ENCODE peak calls at places on chromosomes 7 and 10, in five cellular contexts. One of them, this sample, is unnamed.
A peak's percentile ranks its signal among the peaks of the same experiment; 100 is the strongest.

GRCh38 chr7:116686812-116687419 is 14.9 kb downstream of the MET start:
- DNase-seq in fibroblast of villous mesenchyme: no peak
- DNase-seq in heart right ventricle: no peak
- DNase-seq in dorsolateral prefrontal cortex: no peak
- DNase-seq in choroid plexus epithelial cell: no peak
- DNase-seq in this sample: no peak

GRCh38 chr7:55449205-55449991 is 84.3 kb downstream of the LANCL2 start:
- DNase-seq in heart right ventricle: no peak
- DNase-seq in choroid plexus epithelial cell: no peak
- DNase-seq in fibroblast of villous mesenchyme: no peak
- DNase-seq in dorsolateral prefrontal cortex: no peak
- DNase-seq in this sample: no peak

GRCh38 chr7:11373546-11374142 is 400.0 kb downstream of the PHF14 start:
- DNase-seq in dorsolateral prefrontal cortex: no peak
- DNase-seq in heart right ventricle: no peak
- DNase-seq in fibroblast of villous mesenchyme: peak; percentile 8
- DNase-seq in choroid plexus epithelial cell: peak; percentile 44
- DNase-seq in this sample: no peak

GRCh38 chr7:44216019-44216418 is 15.2 kb downstream of the YKT6 start:
- DNase-seq in choroid plexus epithelial cell: no peak
- DNase-seq in fibroblast of villous mesenchyme: no peak
- DNase-seq in heart right ventricle: peak; percentile 7
- DNase-seq in dorsolateral prefrontal cortex: no peak
- DNase-seq in this sample: no peak

GRCh38 chr10:59561397-59562121 is 148.1 kb downstream of the SLC16A9 start:
- DNase-seq in choroid plexus epithelial cell: no peak
- DNase-seq in heart right ventricle: no peak
- DNase-seq in fibroblast of villous mesenchyme: no peak
- DNase-seq in dorsolateral prefrontal cortex: no peak
- DNase-seq in this sample: peak; percentile 40

GRCh38 chr10:59276928-59277327 is 85.4 kb downstream of the FAM13C start:
- DNase-seq in fibroblast of villous mesenchyme: no peak
- DNase-seq in heart right ventricle: no peak
- DNase-seq in dorsolateral prefrontal cortex: no peak
- DNase-seq in choroid plexus epithelial cell: no peak
- DNase-seq in this sample: no peak

GRCh38 chr10:46525824-46526681 is 30.4 kb downstream of the GPRIN2 start:
- DNase-seq in fibroblast of villous mesenchyme: no peak
- DNase-seq in heart right ventricle: no peak
- DNase-seq in dorsolateral prefrontal cortex: no peak
- DNase-seq in choroid plexus epithelial cell: no peak
- DNase-seq in this sample: peak; percentile 3

GRCh38 chr10:132129431-132129830 is 57.3 kb upstream of the DPYSL4 start:
- DNase-seq in fibroblast of villous mesenchyme: no peak
- DNase-seq in choroid plexus epithelial cell: no peak
- DNase-seq in dorsolateral prefrontal cortex: no peak
- DNase-seq in heart right ventricle: no peak
- DNase-seq in this sample: no peak

GRCh38 chr10:101303087-101303753 is 50.7 kb upstream of the BTRC start:
- DNase-seq in dorsolateral prefrontal cortex: no peak
- DNase-seq in heart right ventricle: no peak
- DNase-seq in choroid plexus epithelial cell: no peak
- DNase-seq in fibroblast of villous mesenchyme: no peak
- DNase-seq in this sample: no peak

GRCh38 chr10:131865223-131865917 is 35.4 kb upstream of the PPP2R2D start:
- DNase-seq in heart right ventricle: no peak
- DNase-seq in choroid plexus epithelial cell: no peak
- DNase-seq in dorsolateral prefrontal cortex: no peak
- DNase-seq in fibroblast of villous mesenchyme: no peak
- DNase-seq in this sample: no peak

GRCh38 chr7:90896458-90896857 is 300.3 kb downstream of the CDK14 start:
- DNase-seq in choroid plexus epithelial cell: no peak
- DNase-seq in fibroblast of villous mesenchyme: peak; percentile 14
- DNase-seq in heart right ventricle: no peak
- DNase-seq in dorsolateral prefrontal cortex: no peak
- DNase-seq in this sample: no peak

GRCh38 chr7:107686816-107687387 is 26.3 kb downstream of the SLC26A4 start:
- DNase-seq in fibroblast of villous mesenchyme: no peak
- DNase-seq in dorsolateral prefrontal cortex: no peak
- DNase-seq in heart right ventricle: no peak
- DNase-seq in choroid plexus epithelial cell: no peak
- DNase-seq in this sample: no peak

GRCh38 chr7:106056513-106057203 is 55.5 kb downstream of the SYPL1 start:
- DNase-seq in heart right ventricle: peak; percentile 65
- DNase-seq in fibroblast of villous mesenchyme: peak; percentile 73
- DNase-seq in choroid plexus epithelial cell: peak; percentile 86
- DNase-seq in dorsolateral prefrontal cortex: peak; percentile 77
- DNase-seq in this sample: peak; percentile 90

GRCh38 chr7:141704741-141705140 is 2.8 kb upstream of the DENND11 start:
- DNase-seq in choroid plexus epithelial cell: no peak
- DNase-seq in dorsolateral prefrontal cortex: no peak
- DNase-seq in heart right ventricle: no peak
- DNase-seq in fibroblast of villous mesenchyme: no peak
- DNase-seq in this sample: no peak

GRCh38 chr10:96306516-96306915 is 2.3 kb downstream of the DNTT start:
- DNase-seq in choroid plexus epithelial cell: no peak
- DNase-seq in fibroblast of villous mesenchyme: no peak
- DNase-seq in dorsolateral prefrontal cortex: peak; percentile 44
- DNase-seq in heart right ventricle: peak; percentile 55
- DNase-seq in this sample: peak; percentile 35

GRCh38 chr7:10779465-10780399 is 193.9 kb upstream of the PHF14 start:
- DNase-seq in fibroblast of villous mesenchyme: no peak
- DNase-seq in heart right ventricle: no peak
- DNase-seq in dorsolateral prefrontal cortex: no peak
- DNase-seq in choroid plexus epithelial cell: no peak
- DNase-seq in this sample: no peak

GRCh38 chr10:34776090-34776690 is 38.9 kb downstream of the PARD3 start:
- DNase-seq in heart right ventricle: no peak
- DNase-seq in fibroblast of villous mesenchyme: peak; percentile 60
- DNase-seq in dorsolateral prefrontal cortex: no peak
- DNase-seq in choroid plexus epithelial cell: peak; percentile 69
- DNase-seq in this sample: no peak

GRCh38 chr7:3682028-3682712 is 381.1 kb downstream of the SDK1 start:
- DNase-seq in heart right ventricle: no peak
- DNase-seq in dorsolateral prefrontal cortex: no peak
- DNase-seq in fibroblast of villous mesenchyme: peak; percentile 28
- DNase-seq in choroid plexus epithelial cell: peak; percentile 14
- DNase-seq in this sample: peak; percentile 36

GRCh38 chr7:138563808-138564207 is 103.7 kb downstream of the TRIM24 start:
- DNase-seq in heart right ventricle: no peak
- DNase-seq in choroid plexus epithelial cell: no peak
- DNase-seq in fibroblast of villous mesenchyme: no peak
- DNase-seq in dorsolateral prefrontal cortex: no peak
- DNase-seq in this sample: no peak

GRCh38 chr7:137625197-137625596 is 221.6 kb downstream of the DGKI start:
- DNase-seq in dorsolateral prefrontal cortex: no peak
- DNase-seq in choroid plexus epithelial cell: peak; percentile 33
- DNase-seq in fibroblast of villous mesenchyme: no peak
- DNase-seq in heart right ventricle: no peak
- DNase-seq in this sample: no peak

GRCh38 chr7:26784118-26784517 is 80.3 kb downstream of the SKAP2 start:
- DNase-seq in dorsolateral prefrontal cortex: no peak
- DNase-seq in fibroblast of villous mesenchyme: no peak
- DNase-seq in heart right ventricle: no peak
- DNase-seq in choroid plexus epithelial cell: no peak
- DNase-seq in this sample: no peak

GRCh38 chr7:90597879-90598278 is 1.8 kb downstream of the CDK14 start:
- DNase-seq in choroid plexus epithelial cell: no peak
- DNase-seq in dorsolateral prefrontal cortex: no peak
- DNase-seq in fibroblast of villous mesenchyme: no peak
- DNase-seq in heart right ventricle: no peak
- DNase-seq in this sample: no peak

GRCh38 chr7:140205600-140205999 is 28.8 kb upstream of the KDM7A start:
- DNase-seq in dorsolateral prefrontal cortex: no peak
- DNase-seq in fibroblast of villous mesenchyme: no peak
- DNase-seq in choroid plexus epithelial cell: no peak
- DNase-seq in heart right ventricle: no peak
- DNase-seq in this sample: no peak

GRCh38 chr10:90350122-90350521 is 507.7 kb downstream of the HTR7 start:
- DNase-seq in dorsolateral prefrontal cortex: no peak
- DNase-seq in heart right ventricle: no peak
- DNase-seq in choroid plexus epithelial cell: no peak
- DNase-seq in fibroblast of villous mesenchyme: no peak
- DNase-seq in this sample: no peak

GRCh38 chr7:10973942-10974716 is 457 bp downstream of the PHF14 start:
- DNase-seq in fibroblast of villous mesenchyme: peak; percentile 33
- DNase-seq in heart right ventricle: no peak
- DNase-seq in dorsolateral prefrontal cortex: no peak
- DNase-seq in choroid plexus epithelial cell: peak; percentile 53
- DNase-seq in this sample: peak; percentile 61

GRCh38 chr7:17559388-17559787 is 260.9 kb downstream of the AHR start:
- DNase-seq in heart right ventricle: no peak
- DNase-seq in choroid plexus epithelial cell: no peak
- DNase-seq in dorsolateral prefrontal cortex: no peak
- DNase-seq in fibroblast of villous mesenchyme: peak; percentile 52
- DNase-seq in this sample: no peak

GRCh38 chr10:14016011-14016536 is 314.6 kb downstream of the FRMD4A start:
- DNase-seq in choroid plexus epithelial cell: peak; percentile 65
- DNase-seq in fibroblast of villous mesenchyme: peak; percentile 31
- DNase-seq in dorsolateral prefrontal cortex: no peak
- DNase-seq in heart right ventricle: peak; percentile 52
- DNase-seq in this sample: peak; percentile 66

GRCh38 chr10:45580371-45580770 is 92.2 kb downstream of the ZFAND4 start:
- DNase-seq in choroid plexus epithelial cell: no peak
- DNase-seq in fibroblast of villous mesenchyme: no peak
- DNase-seq in dorsolateral prefrontal cortex: no peak
- DNase-seq in heart right ventricle: no peak
- DNase-seq in this sample: no peak

GRCh38 chr7:17690030-17690429 is 250.3 kb downstream of the SNX13 start:
- DNase-seq in dorsolateral prefrontal cortex: no peak
- DNase-seq in choroid plexus epithelial cell: peak; percentile 99
- DNase-seq in fibroblast of villous mesenchyme: peak; percentile 78
- DNase-seq in heart right ventricle: no peak
- DNase-seq in this sample: no peak

GRCh38 chr10:52004342-52004949 is 305.1 kb upstream of the CSTF2T start:
- DNase-seq in fibroblast of villous mesenchyme: peak; percentile 44
- DNase-seq in dorsolateral prefrontal cortex: no peak
- DNase-seq in choroid plexus epithelial cell: peak; percentile 76
- DNase-seq in heart right ventricle: no peak
- DNase-seq in this sample: no peak

This sample was measured in adrenal gland.